ENCODE peak calls at places on chromosomes 5 and 9, in four cellular contexts. C, T, U and R are unnamed samples.

GRCh38 chr5:78592735-78593386 is 55.7 kb downstream of the LHFPL2 start:
- DNase-seq in T (no peak), U (no peak), C (peak; percentile 46), R (no peak)

GRCh38 chr5:1737790-1738405 is 61.7 kb downstream of the MRPL36 start:
- DNase-seq in U (peak; percentile 33), C (no peak), T (peak; percentile 43), R (no peak)

GRCh38 chr5:88732181-88732633 is 150.8 kb downstream of the MEF2C start:
- DNase-seq in T (no peak), U (peak; percentile 25), C (peak; percentile 45), R (no peak)

GRCh38 chr9:21506910-21507795 is 25.0 kb upstream of the IFNE start:
- DNase-seq in C (no peak), T (no peak), U (peak; percentile 95), R (no peak)

GRCh38 chr5:123807177-123807900 is 295.4 kb downstream of the CSNK1G3 start:
- DNase-seq in T (no peak), U (no peak), C (peak; percentile 24), R (no peak)

GRCh38 chr9:127865645-127866464 is 11.4 kb upstream of the ENG start:
- DNase-seq in U (no peak), T (peak; percentile 42), C (no peak), R (no peak)

GRCh38 chr5:148910686-148911361 is 84.4 kb downstream of the ADRB2 start:
- DNase-seq in C (peak; percentile 26), T (no peak), U (peak; percentile 37), R (no peak)

GRCh38 chr5:159548517-159548916 is 218.2 kb upstream of the IL12B start:
- DNase-seq in U (no peak), C (no peak), T (no peak), R (no peak)

GRCh38 chr5:123105882-123106281 is 16.8 kb downstream of the PRDM6 start:
- DNase-seq in U (no peak), C (no peak), T (no peak), R (no peak)

GRCh38 chr5:127647361-127647958 is 1.4 kb upstream of the CTXN3 start:
- DNase-seq in U (no peak), T (no peak), C (no peak), R (no peak)

GRCh38 chr5:170597109-170597741 is 93.4 kb downstream of the KCNIP1 start:
- DNase-seq in U (peak; percentile 18), T (no peak), C (no peak), R (peak; percentile 66)

GRCh38 chr5:62616615-62617277 is 38.1 kb downstream of the LRRC70 start:
- DNase-seq in T (no peak), C (no peak), U (no peak), R (no peak)

GRCh38 chr9:4077499-4078102 is 222.3 kb downstream of the GLIS3 start:
- DNase-seq in C (peak; percentile 84), T (peak; percentile 27), U (peak; percentile 95), R (peak; percentile 76)

GRCh38 chr9:14298607-14299022 is 15.3 kb downstream of the NFIB start:
- DNase-seq in T (no peak), U (no peak), C (no peak), R (no peak)

GRCh38 chr9:81574399-81574798 is 114.9 kb downstream of the TLE1 start:
- DNase-seq in C (no peak), T (no peak), U (peak; percentile 31), R (no peak)

GRCh38 chr5:98201006-98201620 is 572.4 kb upstream of the RGMB start:
- DNase-seq in C (no peak), U (no peak), T (no peak), R (no peak)

GRCh38 chr5:141465351-141465750 is 10.4 kb upstream of the PCDHGC3 start:
- DNase-seq in C (no peak), T (no peak), U (peak; percentile 42), R (no peak)

GRCh38 chr5:3010301-3010952 is 258.9 kb upstream of the IRX2 start:
- DNase-seq in C (no peak), T (no peak), U (no peak), R (no peak)

DNA sequence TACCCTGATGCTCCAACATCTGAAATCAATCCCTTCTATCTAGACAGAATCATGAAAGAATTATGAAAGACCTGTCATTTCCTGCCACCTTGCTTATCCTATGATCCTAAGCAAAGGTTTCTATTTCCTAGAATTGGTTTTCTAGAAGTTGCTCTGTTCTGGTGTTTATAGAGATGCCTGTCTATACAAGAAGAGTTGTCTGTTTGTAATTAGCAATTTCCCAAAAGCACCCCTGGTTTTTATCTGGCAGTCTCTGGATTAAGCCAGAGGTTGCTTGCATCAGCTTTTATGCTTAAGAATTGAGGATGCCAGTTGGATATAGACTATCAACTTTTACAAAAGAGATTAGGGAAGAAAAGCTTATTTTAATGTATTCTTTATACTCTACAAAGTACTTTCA is 133.0 kb upstream of the EFNA5 start:
- DNase-seq in U (no peak), C (no peak), T (no peak), R (no peak)
- H3K4me1 ChIP-seq in U (peaks cover 6% of the 10 kb centered on the region), C (no peaks in the 10 kb centered on the region), T (no peaks in the 10 kb centered on the region), R (peaks cover 37% of the 10 kb centered on the region)

DNA sequence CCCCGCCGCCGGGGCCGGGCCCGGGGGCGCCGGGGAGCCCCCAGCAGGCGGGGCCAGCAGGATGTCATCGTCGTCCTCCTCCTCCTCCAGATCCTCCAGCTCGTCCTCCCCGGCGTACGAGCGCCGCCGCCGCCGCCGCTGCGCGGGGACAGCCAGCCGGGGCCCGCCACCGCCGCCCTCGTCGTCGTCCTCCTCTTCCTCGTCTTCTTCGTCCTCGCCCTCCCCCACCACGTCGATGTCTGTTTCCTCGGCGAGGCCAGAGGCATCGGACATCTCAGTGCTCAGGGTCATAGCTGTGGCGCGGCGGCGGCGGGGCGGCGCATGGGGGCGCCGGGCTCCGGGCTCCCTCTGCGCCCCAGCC is 525 bp downstream of the FOXD1 start:
- DNase-seq in C (no peak), U (no peak), T (no peak), R (peak; percentile 38)
- H3K4me3 ChIP-seq in C (peak overlapping the region; percentile 60), U (peak overlapping the region; percentile 28), T (no peak overlapping the region), R (peak overlapping the region; percentile 66)

DNA sequence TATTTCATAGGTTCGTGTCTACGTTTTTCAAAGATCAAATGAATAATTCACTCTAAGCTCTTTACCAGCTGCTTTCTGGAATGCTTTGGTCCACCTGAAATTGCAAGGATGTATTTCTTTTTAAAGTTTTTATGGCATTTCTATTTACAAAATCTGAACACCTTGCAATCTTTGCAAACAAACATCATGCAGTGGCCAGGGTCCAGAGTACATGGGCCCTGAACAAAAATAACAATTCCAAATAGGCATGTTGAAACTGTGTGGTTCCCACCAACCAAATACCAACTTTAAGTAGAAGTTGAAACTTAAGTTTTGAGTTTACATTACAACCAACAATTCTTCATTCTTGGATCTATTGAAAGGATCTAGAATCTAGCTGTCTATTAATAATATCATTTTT is 180.1 kb upstream of the FTMT start:
- DNase-seq in C (no peak), U (no peak), T (no peak), R (no peak)
- H3K4me1 ChIP-seq in C (no peaks in the 10 kb centered on the region), U (no peaks in the 10 kb centered on the region), T (no peaks in the 10 kb centered on the region), R (no peaks in the 10 kb centered on the region)

GRCh38 chr9:77016111-77016525 is 3.3 kb upstream of the FOXB2 start:
- DNase-seq in T (no peak), U (no peak), C (no peak), R (no peak)

GRCh38 chr9:77016526-77017504 is 2.6 kb upstream of the FOXB2 start:
- DNase-seq in C (no peak), U (no peak), T (no peak), R (no peak)

GRCh38 chr9:77013932-77014596 is 5.4 kb upstream of the FOXB2 start:
- DNase-seq in U (no peak), T (no peak), C (no peak), R (no peak)

GRCh38 chr9:77014597-77015263 is 4.7 kb upstream of the FOXB2 start:
- DNase-seq in T (no peak), C (no peak), U (no peak), R (no peak)

DNA sequence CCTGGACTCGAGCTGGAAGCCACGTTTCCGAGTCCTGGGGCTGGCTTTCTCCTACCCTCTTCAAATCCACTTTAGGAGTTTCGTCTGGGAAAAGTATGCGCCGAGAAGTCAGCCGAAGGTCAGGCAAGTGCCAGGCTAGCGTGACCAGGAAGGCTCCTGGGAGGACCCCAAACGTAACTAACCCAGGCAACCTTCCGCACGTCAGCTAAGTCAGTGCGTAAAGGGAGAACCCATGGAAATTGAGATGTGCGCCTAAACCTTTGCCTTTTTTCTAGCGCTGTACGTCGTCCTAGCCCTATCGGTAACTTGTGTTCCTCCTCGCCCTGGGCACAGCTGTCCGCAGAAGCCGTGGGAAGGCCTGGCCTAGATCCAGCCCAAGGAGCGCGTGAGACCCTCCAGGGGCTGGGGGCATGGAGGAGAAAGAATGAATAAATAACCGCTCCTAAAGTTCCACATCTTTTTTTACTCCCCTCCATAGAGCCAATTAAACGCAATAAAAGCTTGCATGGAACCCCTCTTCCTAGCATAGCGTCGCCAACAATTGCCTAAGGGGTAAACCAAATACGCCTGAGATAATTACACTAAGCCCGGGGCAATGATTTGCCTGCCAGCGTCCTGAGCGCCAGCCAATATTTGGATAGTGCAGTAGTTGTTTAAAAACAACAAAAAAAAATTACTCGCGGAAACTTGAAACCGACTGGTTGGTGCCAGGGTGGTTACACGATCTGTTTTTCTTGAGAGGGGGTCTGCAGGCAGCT is 4.0 kb upstream of the FOXB2 start:
- DNase-seq in T (no peak), C (no peak), U (no peak), R (no peak)
- H3K4me3 ChIP-seq in T (no peak overlapping the region), C (peak overlapping the region; percentile 16), U (peak overlapping the region; percentile 24), R (no peak overlapping the region)